ENCODE peak calls at places on chromosome 3, in nine cellular contexts. J is NCI-H1048, Z is NCI-H1417, F is nephron progenitor cell, X is BJ, C is PC-3, W is GM04504, N is COR-L47, M is fibroblast of the aortic adventitia. Y is an unnamed sample.

GRCh38 chr3:184031187-184031792 is at the start of gene HTR3D:
- DNase-seq in N (no peak), M (no peak), Z (no peak), X (no peak), J (no peak), C (no peak), W (no peak), F (no peak), Y (no peak)

GRCh38 chr3:11835028-11835639 is 11.6 kb downstream of the TAMM41 start:
- DNase-seq in M (peak), C (peak), J (no peak), F (no peak), W (no peak), N (no peak), Z (peak), X (no peak), Y (peak)

GRCh38 chr3:118550556-118550955 is 484.1 kb downstream of the IGSF11 start:
- DNase-seq in W (no peak), Z (no peak), N (no peak), X (no peak), C (no peak), J (no peak), M (no peak), F (no peak), Y (no peak)

GRCh38 chr3:181999314-181999713 is 287.6 kb downstream of the SOX2 start:
- DNase-seq in M (no peak), Z (no peak), J (no peak), F (no peak), X (no peak), C (no peak), W (no peak), N (no peak), Y (no peak)

GRCh38 chr3:44963571-44964325 is 12.2 kb downstream of the ZDHHC3 start:
- DNase-seq in Z (no peak), X (no peak), F (no peak), N (no peak), C (peak), J (no peak), W (no peak), M (no peak), Y (no peak)

GRCh38 chr3:20811006-20811405 is 625.0 kb upstream of the SGO1 start:
- DNase-seq in J (no peak), N (no peak), X (no peak), M (no peak), W (no peak), C (no peak), Z (no peak), F (no peak), Y (no peak)

GRCh38 chr3:38119802-38120689 is 16.9 kb downstream of the ACAA1 start:
- DNase-seq in M (no peak), X (no peak), N (no peak), W (no peak), J (no peak), F (no peak), Z (no peak), C (no peak), Y (no peak)

GRCh38 chr3:160973067-160973466 is 132.1 kb downstream of the B3GALNT1 start:
- DNase-seq in M (no peak), Z (peak), X (no peak), N (no peak), C (no peak), J (no peak), F (no peak), W (no peak), Y (no peak)

GRCh38 chr3:106381265-106381942 is 512.6 kb upstream of the CBLB start:
- DNase-seq in Z (peak), F (no peak), M (no peak), C (peak), N (no peak), W (no peak), J (no peak), X (no peak), Y (no peak)

GRCh38 chr3:51622868-51623267 is 48.2 kb upstream of the TEX264 start:
- DNase-seq in W (peak), N (no peak), X (no peak), F (no peak), J (no peak), C (no peak), M (peak), Z (no peak), Y (peak)

GRCh38 chr3:14467723-14468620 is 65.6 kb downstream of the SLC6A6 start:
- DNase-seq in Z (peak), M (peak), N (no peak), F (peak), X (no peak), W (no peak), J (no peak), C (peak), Y (peak)

GRCh38 chr3:127889461-127889863 is 25.6 kb upstream of the KBTBD12 start:
- DNase-seq in N (no peak), C (no peak), M (peak), X (no peak), W (no peak), Z (no peak), J (no peak), F (no peak), Y (peak)

Y was measured in cardiac fibroblast.